ENCODE peak calls at places on chromosome 2, in eight cellular contexts. A is esophagus squamous epithelium; U is CD8-positive, alpha-beta memory T cell; O is MM.1S; V is A549; T is fibroblast of lung; J is WERI-Rb-1; L is heart left ventricle. E is an unnamed sample.

GRCh38 chr2:30277582-30277981 is 46.2 kb downstream of the LBH start:
- DNase-seq in A (no peak), O (no peak), L (no peak), U (no peak), V (no peak), T (no peak), J (no peak), E (no peak)

GRCh38 chr2:144948205-144948855 is 428.4 kb upstream of the ZEB2 start:
- DNase-seq in O (no peak), A (no peak), T (no peak), U (no peak), V (no peak), J (no peak), L (no peak), E (no peak)

GRCh38 chr2:40384714-40385113 is 67.2 kb downstream of the SLC8A1 start:
- DNase-seq in A (no peak), V (no peak), O (no peak), U (no peak), T (peak; percentile 96), J (no peak), L (no peak), E (no peak)

GRCh38 chr2:31270136-31270535 is 36.2 kb downstream of the EHD3 start:
- DNase-seq in T (peak; percentile 24), V (no peak), O (no peak), J (no peak), U (no peak), L (no peak), A (no peak), E (no peak)

GRCh38 chr2:49261791-49262190 is 107.5 kb upstream of the FSHR start:
- DNase-seq in L (no peak), U (no peak), J (no peak), V (no peak), A (no peak), O (no peak), T (no peak), E (no peak)

GRCh38 chr2:149720615-149721014 is 133.0 kb upstream of the MMADHC start:
- DNase-seq in A (no peak), V (no peak), J (no peak), L (no peak), T (peak; percentile 60), U (no peak), O (no peak), E (no peak)

GRCh38 chr2:25707927-25708326 is 34.5 kb upstream of the DTNB start:
- DNase-seq in O (no peak), J (no peak), A (no peak), V (no peak), U (no peak), T (no peak), L (no peak), E (no peak)

GRCh38 chr2:203688798-203689197 is 17.6 kb upstream of the CD28 start:
- DNase-seq in T (peak; percentile 87), V (no peak), O (peak; percentile 81), U (no peak), J (no peak), L (peak; percentile 60), A (no peak), E (peak; percentile 23)

GRCh38 chr2:241858206-241859016 is at the start of gene PDCD1:
- DNase-seq in V (no peak), T (no peak), L (peak; percentile 19), A (no peak), O (peak; percentile 79), U (no peak), J (no peak), E (peak; percentile 47)

GRCh38 chr2:229314117-229314516 is 43.0 kb upstream of the PID1 start:
- DNase-seq in A (no peak), J (no peak), T (peak; percentile 13), L (no peak), V (no peak), O (no peak), U (no peak), E (no peak)

GRCh38 chr2:38438536-38439225 is 61.6 kb upstream of the ATL2 start:
- DNase-seq in T (no peak), L (no peak), J (no peak), A (no peak), O (no peak), V (no peak), U (no peak), E (no peak)

GRCh38 chr2:208350610-208351009 is 56.0 kb upstream of the PTH2R start:
- DNase-seq in O (no peak), U (no peak), V (no peak), T (peak; percentile 95), L (no peak), J (no peak), A (no peak), E (no peak)

GRCh38 chr2:11596801-11597200 is 63.0 kb downstream of the GREB1 start:
- DNase-seq in J (no peak), A (no peak), L (no peak), U (no peak), V (no peak), T (no peak), O (no peak), E (no peak)

GRCh38 chr2:149039213-149039724 is 770 bp downstream of the LYPD6B start:
- DNase-seq in T (no peak), A (no peak), L (no peak), J (no peak), U (no peak), V (no peak), O (no peak), E (no peak)

GRCh38 chr2:163210430-163210918 is 371.9 kb upstream of the KCNH7 start:
- DNase-seq in O (no peak), A (no peak), V (no peak), J (no peak), U (no peak), L (no peak), T (peak; percentile 61), E (no peak)

GRCh38 chr2:200380833-200381542 is 74.5 kb downstream of the SPATS2L start:
- DNase-seq in T (peak; percentile 82), U (no peak), J (no peak), A (no peak), O (peak; percentile 35), L (no peak), V (no peak), E (no peak)

GRCh38 chr2:64873472-64873924 is 115.7 kb upstream of the SLC1A4 start:
- DNase-seq in U (peak; percentile 71), L (peak; percentile 79), O (peak; percentile 76), J (peak; percentile 87), A (peak; percentile 6), V (peak; percentile 65), T (no peak), E (peak; percentile 84)
- H3K4me3 ChIP-seq in U (no peak overlapping the region), L (no peak overlapping the region), O (peak overlapping the region; percentile 17), J (no peak overlapping the region), A (no peak overlapping the region), V (no peak overlapping the region), T (no peak overlapping the region), E (no peak overlapping the region)

GRCh38 chr2:240517342-240517741 is 40.4 kb downstream of the ANKMY1 start:
- DNase-seq in L (no peak), O (no peak), A (no peak), U (no peak), T (no peak), J (no peak), V (no peak), E (no peak)

GRCh38 chr2:240520143-240520973 is 37.4 kb downstream of the ANKMY1 start:
- DNase-seq in J (no peak), L (no peak), A (no peak), T (no peak), V (no peak), O (no peak), U (no peak), E (no peak)

GRCh38 chr2:240520974-240521350 is 36.8 kb downstream of the ANKMY1 start:
- DNase-seq in T (no peak), A (no peak), O (no peak), L (no peak), V (no peak), U (no peak), J (no peak), E (no peak)

GRCh38 chr2:240518981-240519380 is 38.8 kb downstream of the ANKMY1 start:
- DNase-seq in O (no peak), T (no peak), A (no peak), V (no peak), U (no peak), L (no peak), J (no peak), E (no peak)

GRCh38 chr2:240519396-240520142 is 38.2 kb downstream of the ANKMY1 start:
- DNase-seq in V (no peak), L (no peak), T (peak; percentile 45), O (no peak), A (no peak), J (no peak), U (no peak), E (no peak)
- H3K4me3 ChIP-seq in V (no peak overlapping the region), L (no peak overlapping the region), T (peak overlapping the region; percentile 25), O (no peak overlapping the region), A (peak overlapping the region; percentile 11), J (no peak overlapping the region), U (no peak overlapping the region), E (no peak overlapping the region)

DNA sequence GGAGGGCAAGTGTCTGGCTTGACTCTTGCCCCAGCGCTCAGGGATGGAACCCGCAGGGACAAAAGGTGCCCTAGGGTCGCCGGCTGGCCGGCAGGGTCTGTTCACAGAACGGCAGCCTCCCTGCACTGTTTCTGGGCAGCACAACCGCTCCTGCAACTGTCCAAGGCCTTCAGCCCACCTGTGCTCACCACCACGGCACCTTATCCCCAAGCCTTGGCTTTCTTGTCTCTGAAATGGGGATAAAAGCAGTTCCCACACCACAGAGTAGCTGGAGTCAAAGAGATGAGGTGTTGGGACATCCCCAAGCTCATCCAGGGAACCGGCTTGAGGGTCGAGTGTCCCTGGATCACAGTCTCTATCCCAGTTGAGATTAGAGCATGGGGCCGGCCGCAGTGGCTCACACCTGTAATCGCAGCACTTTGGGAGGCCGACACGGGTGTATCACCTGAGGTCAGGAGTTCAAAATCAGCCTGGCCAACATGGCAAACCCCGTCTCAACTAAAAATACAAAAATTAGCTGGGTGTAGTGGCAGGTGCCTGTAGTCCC is 4.7 kb downstream of the SNORC start:
- DNase-seq in L (no peak), T (no peak), O (no peak), U (no peak), A (no peak), J (no peak), V (no peak), E (no peak)
- H3K4me3 ChIP-seq in L (no peak overlapping the region), T (no peak overlapping the region), O (no peak overlapping the region), U (no peak overlapping the region), A (no peak overlapping the region), J (no peak overlapping the region), V (peak overlapping the region; percentile 81), E (no peak overlapping the region)

GRCh38 chr2:176083796-176084261 is at the start of gene EVX2:
- DNase-seq in U (no peak), T (no peak), O (no peak), J (no peak), L (no peak), A (no peak), V (no peak), E (no peak)

GRCh38 chr2:176082885-176083731 is 654 bp downstream of the EVX2 start:
- DNase-seq in U (no peak), L (no peak), A (no peak), V (no peak), T (no peak), O (no peak), J (no peak), E (no peak)

GRCh38 chr2:176084629-176085119 is 912 bp upstream of the EVX2 start:
- DNase-seq in L (no peak), O (no peak), T (no peak), V (no peak), J (no peak), A (no peak), U (no peak), E (no peak)

GRCh38 chr2:176085861-176086771 is 2.4 kb upstream of the EVX2 start:
- DNase-seq in V (no peak), O (no peak), A (no peak), U (no peak), L (no peak), J (peak; percentile 67), T (peak; percentile 39), E (peak; percentile 49)

GRCh38 chr2:176085120-176085788 is 1.5 kb upstream of the EVX2 start:
- DNase-seq in L (no peak), O (no peak), V (no peak), U (no peak), A (no peak), T (no peak), J (no peak), E (no peak)
- H3K4me3 ChIP-seq in L (no peak overlapping the region), O (no peak overlapping the region), V (no peak overlapping the region), U (no peak overlapping the region), A (no peak overlapping the region), T (no peak overlapping the region), J (no peak overlapping the region), E (no peak overlapping the region)